ENCODE peak calls at places on chromosome 3, in seven cellular contexts. C is aorta; S is GM12891; N is HCEC 1CT; H is GM19239; J is stimulated activated CD4-positive, alpha-beta T cell treated with anti-CD3 and anti-CD28 coated beads, Interleukin-4, amount 100 ng/mL, for 1 hour; Q is left colon. G is an unnamed sample.

GRCh38 chr3:52456169-52456799 is 880 bp downstream of the NISCH start:
- DNase-seq in S (no peak), H (no peak), Q (no peak), N (no peak), C (no peak), J (no peak), G (no peak)

GRCh38 chr3:156175570-156175969 is 55.2 kb downstream of the KCNAB1 start:
- DNase-seq in S (no peak), H (no peak), C (no peak), N (no peak), J (no peak), Q (no peak), G (no peak)

GRCh38 chr3:189458536-189458935 is 172.7 kb upstream of the TP63 start:
- DNase-seq in N (no peak), S (no peak), H (no peak), C (no peak), J (no peak), Q (no peak), G (no peak)

GRCh38 chr3:159764211-159765024 is 224.2 kb upstream of the IL12A start:
- DNase-seq in J (no peak), C (no peak), S (peak), Q (peak), N (peak), H (peak), G (peak)

GRCh38 chr3:42633544-42633943 is 20.0 kb upstream of the ZBTB47 start:
- DNase-seq in C (no peak), H (no peak), N (no peak), S (no peak), Q (no peak), J (no peak), G (no peak)

GRCh38 chr3:62525276-62525675 is 151.9 kb upstream of the FEZF2 start:
- DNase-seq in C (no peak), H (no peak), S (no peak), J (no peak), Q (no peak), N (peak), G (no peak)

GRCh38 chr3:133393691-133394474 is 6.0 kb upstream of the BFSP2 start:
- DNase-seq in S (no peak), N (no peak), H (no peak), C (no peak), J (no peak), Q (no peak), G (no peak)

GRCh38 chr3:11991751-11992150 is 12.4 kb upstream of the SYN2 start:
- DNase-seq in Q (no peak), J (no peak), N (no peak), S (no peak), H (no peak), C (no peak), G (no peak)

G was measured in colonic mucosa.